ENCODE peak calls at places on chromosomes 3 and 15, in eight cellular contexts. W, J, S, Y, O, Z, H and U are unnamed samples.
A peak's percentile ranks its signal among the peaks of the same experiment; 100 is the strongest.

GRCh38 chr3:188948658-188949400 is 222.9 kb upstream of the TPRG1 start:
- DNase-seq in W (no peak), J (peak; percentile 66), S (peak; percentile 99), Y (peak; percentile 45), O (peak; percentile 65), Z (peak; percentile 96), H (no peak), U (peak; percentile 99)

GRCh38 chr3:134029734-134030381 is at the start of gene SLCO2A1:
- DNase-seq in W (peak; percentile 56), J (no peak), S (peak; percentile 38), Y (peak; percentile 33), O (no peak), Z (peak; percentile 11), H (no peak), U (peak; percentile 28)

GRCh38 chr3:171660126-171660661 is 150.1 kb downstream of the PLD1 start:
- DNase-seq in W (no peak), J (no peak), S (no peak), Y (no peak), O (no peak), Z (no peak), H (no peak), U (no peak)

GRCh38 chr3:72559377-72559776 is 288.9 kb downstream of the SHQ1 start:
- DNase-seq in W (no peak), J (no peak), S (no peak), Y (no peak), O (no peak), Z (no peak), H (no peak), U (no peak)

GRCh38 chr3:43378066-43378935 is 92.0 kb downstream of the SNRK start:
- DNase-seq in W (no peak), J (peak; percentile 35), S (peak; percentile 44), Y (no peak), O (no peak), Z (peak; percentile 38), H (no peak), U (peak; percentile 33)

GRCh38 chr15:25687276-25687675 is 175.9 kb downstream of the ATP10A start:
- DNase-seq in W (no peak), J (no peak), S (no peak), Y (no peak), O (no peak), Z (no peak), H (no peak), U (no peak)

GRCh38 chr15:77486542-77487478 is 66.1 kb downstream of the HMG20A start:
- DNase-seq in W (no peak), J (no peak), S (peak; percentile 33), Y (no peak), O (no peak), Z (no peak), H (no peak), U (no peak)

GRCh38 chr3:193087336-193087735 is 153.7 kb upstream of the PLAAT1 start:
- DNase-seq in W (no peak), J (no peak), S (no peak), Y (no peak), O (no peak), Z (no peak), H (no peak), U (no peak)

GRCh38 chr15:65996901-65997300 is 127.6 kb downstream of the RAB11A start:
- DNase-seq in W (no peak), J (no peak), S (no peak), Y (no peak), O (no peak), Z (no peak), H (no peak), U (no peak)

GRCh38 chr15:40250771-40251454 is 12.1 kb downstream of the PAK6 start:
- DNase-seq in W (no peak), J (no peak), S (no peak), Y (no peak), O (no peak), Z (no peak), H (no peak), U (no peak)

GRCh38 chr3:70374179-70374578 is 61.7 kb upstream of the MDFIC2 start:
- DNase-seq in W (no peak), J (peak; percentile 9), S (no peak), Y (no peak), O (no peak), Z (no peak), H (no peak), U (no peak)

GRCh38 chr3:107548601-107549000 is 25.8 kb downstream of the BBX start:
- DNase-seq in W (no peak), J (no peak), S (no peak), Y (no peak), O (no peak), Z (no peak), H (no peak), U (no peak)

GRCh38 chr3:111152506-111152905 is 80.9 kb downstream of the NECTIN3 start:
- DNase-seq in W (no peak), J (no peak), S (peak; percentile 10), Y (no peak), O (no peak), Z (peak; percentile 77), H (no peak), U (peak; percentile 49)

GRCh38 chr3:97680696-97681095 is 83.9 kb upstream of the ARL6 start:
- DNase-seq in W (no peak), J (no peak), S (no peak), Y (no peak), O (no peak), Z (no peak), H (no peak), U (no peak)

GRCh38 chr15:81003023-81003350 is 2.3 kb downstream of the TLNRD1 start:
- DNase-seq in W (no peak), J (no peak), S (no peak), Y (no peak), O (no peak), Z (no peak), H (no peak), U (no peak)
- H3K4me3 ChIP-seq in W (peak overlapping the region; percentile 83), J (no peak overlapping the region), S (peak overlapping the region; percentile 90), Y (peak overlapping the region; percentile 65), O (peak overlapping the region; percentile 95), Z (no peak overlapping the region), H (peak overlapping the region; percentile 91), U (peak overlapping the region; percentile 80)

GRCh38 chr15:81296218-81296617 is 27.7 kb downstream of the STARD5 start:
- DNase-seq in W (no peak), J (no peak), S (no peak), Y (no peak), O (no peak), Z (no peak), H (no peak), U (no peak)

GRCh38 chr15:81296673-81297072 is 27.3 kb downstream of the STARD5 start:
- DNase-seq in W (no peak), J (no peak), S (no peak), Y (peak; percentile 62), O (no peak), Z (no peak), H (no peak), U (no peak)

GRCh38 chr15:81298606-81299005 is 25.3 kb downstream of the STARD5 start:
- DNase-seq in W (no peak), J (no peak), S (no peak), Y (no peak), O (no peak), Z (no peak), H (no peak), U (no peak)

GRCh38 chr15:81297580-81298575 is 26.1 kb downstream of the STARD5 start:
- DNase-seq in W (no peak), J (no peak), S (no peak), Y (no peak), O (no peak), Z (no peak), H (no peak), U (no peak)

GRCh38 chr15:81297147-81297572 is 26.8 kb downstream of the STARD5 start:
- DNase-seq in W (no peak), J (peak; percentile 43), S (peak; percentile 59), Y (no peak), O (no peak), Z (peak; percentile 24), H (no peak), U (peak; percentile 55)
- H3K4me3 ChIP-seq in W (peak overlapping the region; percentile 60), J (no peak overlapping the region), S (no peak overlapping the region), Y (peak overlapping the region; percentile 26), O (no peak overlapping the region), Z (no peak overlapping the region), H (peak overlapping the region; percentile 41), U (no peak overlapping the region)

DNA sequence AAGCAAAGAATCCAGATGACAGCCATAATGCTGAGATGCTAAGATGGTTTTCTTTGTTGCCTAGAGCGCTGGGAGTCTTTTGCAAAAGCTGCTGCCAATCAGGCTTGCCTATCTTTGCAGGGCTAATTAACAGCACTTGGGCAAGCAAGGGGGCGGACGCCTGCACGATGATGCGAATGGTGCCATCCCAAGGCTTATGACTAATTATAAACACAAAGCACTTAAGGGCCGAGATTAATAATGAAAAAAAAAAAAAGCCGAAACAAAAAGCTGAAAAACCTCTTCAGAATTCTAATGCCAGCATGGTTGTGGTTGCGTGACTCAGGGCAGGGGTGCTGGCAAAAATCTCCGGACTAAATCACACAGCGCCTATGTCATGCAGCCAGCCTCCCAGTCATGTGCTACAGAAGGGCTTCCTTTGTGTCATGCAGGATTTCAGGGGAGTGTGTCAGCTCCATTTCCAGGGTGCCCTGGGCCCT is 184.9 kb upstream of the ANKRD28 start:
- DNase-seq in W (no peak), J (no peak), S (peak; percentile 83), Y (no peak), O (peak; percentile 89), Z (peak; percentile 96), H (no peak), U (peak; percentile 96)
- H3K4me3 ChIP-seq in W (no peak overlapping the region), J (no peak overlapping the region), S (no peak overlapping the region), Y (no peak overlapping the region), O (no peak overlapping the region), Z (peak overlapping the region; percentile 7), H (no peak overlapping the region), U (no peak overlapping the region)

GRCh38 chr15:62163397-62163796 is 1.7 kb downstream of the C2CD4B start:
- DNase-seq in W (no peak), J (no peak), S (no peak), Y (no peak), O (no peak), Z (no peak), H (no peak), U (no peak)

GRCh38 chr15:62165029-62165792 is at the start of gene C2CD4B:
- DNase-seq in W (no peak), J (peak; percentile 62), S (peak; percentile 80), Y (peak; percentile 24), O (no peak), Z (no peak), H (no peak), U (peak; percentile 62)

GRCh38 chr15:62165793-62166380 is 802 bp upstream of the C2CD4B start:
- DNase-seq in W (no peak), J (no peak), S (peak; percentile 58), Y (no peak), O (no peak), Z (no peak), H (no peak), U (peak; percentile 71)

GRCh38 chr15:62164500-62165028 is 521 bp downstream of the C2CD4B start:
- DNase-seq in W (no peak), J (peak; percentile 28), S (peak; percentile 47), Y (no peak), O (no peak), Z (no peak), H (no peak), U (peak; percentile 32)

DNA sequence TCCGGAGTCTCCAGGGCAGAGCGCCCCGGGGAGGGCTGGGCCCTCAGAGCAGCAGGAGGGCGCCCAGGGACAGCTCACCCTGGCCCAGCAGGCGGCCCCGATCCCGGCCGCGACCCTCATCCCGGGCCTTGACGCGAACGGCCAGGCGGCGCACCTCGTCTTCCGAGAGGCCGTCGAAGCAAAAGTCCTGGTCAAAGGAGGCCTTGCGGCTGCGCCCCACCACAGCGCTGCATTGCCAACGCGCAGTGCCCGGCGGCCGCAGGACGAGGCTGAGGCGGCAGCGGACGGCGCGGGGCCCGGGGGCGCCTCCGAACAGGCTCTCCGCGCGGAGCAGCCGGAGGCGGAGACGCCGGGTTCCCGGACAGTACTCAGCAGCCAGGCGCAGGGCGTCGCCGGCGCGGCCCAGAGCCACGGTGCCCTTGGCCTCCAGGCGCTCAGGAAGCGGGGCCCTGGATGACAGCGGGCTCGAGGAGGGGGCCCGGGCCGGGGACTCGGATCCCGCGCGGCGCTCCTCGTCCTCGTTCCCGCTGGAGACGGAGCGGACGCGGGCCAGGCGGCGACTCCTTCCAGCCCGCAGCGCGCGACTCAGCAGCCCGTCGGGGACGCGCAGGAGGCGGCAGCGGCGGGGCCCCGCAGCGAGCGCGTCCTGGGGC is 1.1 kb downstream of the C2CD4B start:
- DNase-seq in W (no peak), J (peak; percentile 13), S (peak; percentile 30), Y (no peak), O (no peak), Z (no peak), H (no peak), U (peak; percentile 17)
- H3K4me3 ChIP-seq in W (peak overlapping the region; percentile 73), J (peak overlapping the region; percentile 59), S (peak overlapping the region; percentile 59), Y (peak overlapping the region; percentile 49), O (no peak overlapping the region), Z (no peak overlapping the region), H (peak overlapping the region; percentile 60), U (peak overlapping the region; percentile 44)